ENCODE peak calls at places on chromosomes 4 and X, in four cellular contexts. One of them, this sample, is unnamed.

GRCh38 chr4:140019619-140020367 is 134.2 kb downstream of the MAML3 start:
- DNase-seq in MM.1S: no peak
- DNase-seq in Caco-2: peak; percentile 54
- DNase-seq in psoas muscle: no peak
- DNase-seq in this sample: no peak

GRCh38 chr4:6198278-6198677 is 2.1 kb downstream of the JAKMIP1 start:
- DNase-seq in MM.1S: no peak
- DNase-seq in psoas muscle: no peak
- DNase-seq in Caco-2: no peak
- DNase-seq in this sample: no peak

GRCh38 chr4:185183622-185184281 is 20.0 kb downstream of the CFAP97 start:
- DNase-seq in MM.1S: peak; percentile 83
- DNase-seq in Caco-2: peak; percentile 53
- DNase-seq in psoas muscle: peak; percentile 68
- DNase-seq in this sample: peak; percentile 89

GRCh38 chrX:12899506-12899905 is 6.9 kb upstream of the TLR8 start:
- DNase-seq in Caco-2: no peak
- DNase-seq in MM.1S: no peak
- DNase-seq in psoas muscle: no peak
- DNase-seq in this sample: no peak

GRCh38 chrX:18984381-18985185 is 669 bp upstream of the PHKA2 start:
- DNase-seq in Caco-2: peak; percentile 86
- DNase-seq in psoas muscle: peak; percentile 90
- DNase-seq in MM.1S: peak; percentile 82
- DNase-seq in this sample: no peak

GRCh38 chrX:72201836-72202536 is 20.4 kb downstream of the PIN4 start:
- DNase-seq in Caco-2: no peak
- DNase-seq in MM.1S: no peak
- DNase-seq in psoas muscle: no peak
- DNase-seq in this sample: peak; percentile 48

GRCh38 chr4:168648494-168648893 is 151.6 kb downstream of the PALLD start:
- DNase-seq in psoas muscle: no peak
- DNase-seq in Caco-2: no peak
- DNase-seq in MM.1S: no peak
- DNase-seq in this sample: no peak

GRCh38 chrX:115642895-115643530 is 82.0 kb downstream of the PLS3 start:
- DNase-seq in psoas muscle: no peak
- DNase-seq in MM.1S: peak; percentile 56
- DNase-seq in Caco-2: no peak
- DNase-seq in this sample: peak; percentile 55

GRCh38 chr4:159705334-159705733 is 602.5 kb downstream of the RAPGEF2 start:
- DNase-seq in Caco-2: no peak
- DNase-seq in MM.1S: no peak
- DNase-seq in psoas muscle: no peak
- DNase-seq in this sample: no peak

GRCh38 chrX:11363069-11363594 is 69.9 kb downstream of the AMELX start:
- DNase-seq in psoas muscle: no peak
- DNase-seq in Caco-2: no peak
- DNase-seq in MM.1S: peak; percentile 94
- DNase-seq in this sample: no peak

GRCh38 chrX:17214962-17215361 is 160.0 kb upstream of the NHS start:
- DNase-seq in MM.1S: no peak
- DNase-seq in psoas muscle: no peak
- DNase-seq in Caco-2: no peak
- DNase-seq in this sample: no peak

GRCh38 chr4:82981116-82981515 is 29.5 kb downstream of the LIN54 start:
- DNase-seq in psoas muscle: no peak
- DNase-seq in MM.1S: no peak
- DNase-seq in Caco-2: no peak
- DNase-seq in this sample: no peak

GRCh38 chr4:40471923-40472322 is 136.8 kb downstream of the CHRNA9 start:
- DNase-seq in Caco-2: no peak
- DNase-seq in MM.1S: no peak
- DNase-seq in psoas muscle: no peak
- DNase-seq in this sample: no peak

GRCh38 chr4:113823291-113823659 is 61.7 kb upstream of the CAMK2D start:
- DNase-seq in psoas muscle: no peak
- DNase-seq in Caco-2: no peak
- DNase-seq in MM.1S: peak; percentile 54
- DNase-seq in this sample: no peak

GRCh38 chrX:136780241-136780640 is 491 bp downstream of the ARHGEF6 start:
- DNase-seq in psoas muscle: no peak
- DNase-seq in Caco-2: no peak
- DNase-seq in MM.1S: no peak
- DNase-seq in this sample: no peak

GRCh38 chr4:76960014-76960413 is 10.5 kb downstream of the SEPTIN11 start:
- DNase-seq in psoas muscle: no peak
- DNase-seq in MM.1S: no peak
- DNase-seq in Caco-2: no peak
- DNase-seq in this sample: no peak

GRCh38 chr4:46586566-46586965 is 196.6 kb upstream of the GABRA2 start:
- DNase-seq in psoas muscle: no peak
- DNase-seq in MM.1S: no peak
- DNase-seq in Caco-2: no peak
- DNase-seq in this sample: no peak

GRCh38 chr4:105225500-105225899 is 78.8 kb downstream of the TET2 start:
- DNase-seq in MM.1S: no peak
- DNase-seq in psoas muscle: no peak
- DNase-seq in Caco-2: no peak
- DNase-seq in this sample: no peak

GRCh38 chrX:74080165-74080564 is 223.8 kb upstream of the ZCCHC13 start:
- DNase-seq in MM.1S: no peak
- DNase-seq in Caco-2: no peak
- DNase-seq in psoas muscle: no peak
- DNase-seq in this sample: no peak

DNA sequence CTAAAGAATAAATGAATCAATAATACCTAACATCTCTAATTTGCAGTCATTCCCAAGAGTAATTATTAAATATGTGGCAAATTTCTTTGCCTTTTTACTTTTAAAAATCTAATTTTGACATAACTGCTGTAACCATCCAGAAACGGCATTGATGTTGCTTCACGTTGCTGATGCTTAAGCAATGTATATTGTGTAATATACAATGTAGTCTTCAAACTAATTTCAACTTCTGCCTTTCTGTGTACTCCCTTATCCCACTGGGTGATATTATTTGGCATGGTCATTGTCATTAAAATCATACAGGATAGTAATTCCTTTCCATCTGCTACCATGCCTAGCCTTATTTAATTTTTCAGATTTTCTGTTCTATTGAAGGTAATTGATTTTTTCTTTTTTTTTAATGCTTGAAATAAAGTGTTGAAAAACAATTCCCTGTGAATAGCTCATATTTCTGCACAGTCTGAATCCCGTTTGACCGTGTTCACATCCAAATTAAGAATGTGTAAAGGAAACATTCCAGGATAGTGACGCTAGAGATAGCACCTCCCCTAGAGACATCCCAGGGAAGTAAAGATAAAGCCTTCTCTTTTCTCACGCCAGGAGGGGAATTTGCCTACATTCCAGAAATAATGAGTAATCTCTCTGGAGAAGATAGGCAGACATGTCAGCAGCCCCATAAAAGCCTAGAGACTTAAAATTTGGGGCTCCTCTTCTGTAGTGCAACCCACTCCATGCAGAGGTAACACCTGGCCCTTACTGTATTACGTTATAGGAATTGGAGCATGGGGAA is 8.6 kb downstream of the FAM200B start:
- DNase-seq in psoas muscle: no peak
- DNase-seq in MM.1S: no peak
- DNase-seq in Caco-2: peak; percentile 61
- DNase-seq in this sample: peak; percentile 56
- H3K4me3 ChIP-seq in psoas muscle: no peak overlapping the region
- H3K4me3 ChIP-seq in MM.1S: no peak overlapping the region
- H3K4me3 ChIP-seq in Caco-2: no peak overlapping the region
- H3K4me3 ChIP-seq in this sample: no peak overlapping the region

DNA sequence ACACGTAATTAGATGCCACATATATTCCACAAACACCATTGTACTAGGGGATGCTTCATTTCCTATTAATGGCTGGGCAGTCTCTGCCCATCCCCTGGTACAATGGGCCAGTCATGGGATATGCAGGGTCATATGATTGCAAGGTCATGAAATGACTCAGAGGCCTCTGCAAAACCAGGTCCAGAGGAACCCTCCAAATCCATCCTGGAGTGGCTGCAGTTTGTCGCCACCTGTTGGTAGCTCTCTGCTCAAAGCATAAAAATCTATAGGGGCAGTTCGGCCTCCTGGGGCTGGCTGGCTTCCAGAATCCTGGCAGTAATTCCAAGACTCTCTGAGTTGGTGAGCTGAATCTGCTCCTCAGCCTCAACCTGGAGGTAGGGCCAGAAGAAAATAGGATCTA is 22.9 kb upstream of the PUDP start:
- DNase-seq in psoas muscle: no peak
- DNase-seq in Caco-2: peak; percentile 44
- DNase-seq in MM.1S: no peak
- DNase-seq in this sample: no peak
- TF ChIP-seq CTCF in psoas muscle: peak; percentile 19
- TF ChIP-seq CTCF in Caco-2: peak; percentile 18
- TF ChIP-seq CTCF in MM.1S: peak; percentile 26
- TF ChIP-seq CTCF in this sample: peak; percentile 33

GRCh38 chr4:106368678-106369077 is at the start of gene GIMD1:
- DNase-seq in Caco-2: no peak
- DNase-seq in psoas muscle: no peak
- DNase-seq in MM.1S: no peak
- DNase-seq in this sample: no peak
- H3K4me3 ChIP-seq in Caco-2: no peak within 1 kb of the TSS
- H3K4me3 ChIP-seq in psoas muscle: no peak within 1 kb of the TSS
- H3K4me3 ChIP-seq in MM.1S: no peak within 1 kb of the TSS
- H3K4me3 ChIP-seq in this sample: no peak within 1 kb of the TSS

DNA sequence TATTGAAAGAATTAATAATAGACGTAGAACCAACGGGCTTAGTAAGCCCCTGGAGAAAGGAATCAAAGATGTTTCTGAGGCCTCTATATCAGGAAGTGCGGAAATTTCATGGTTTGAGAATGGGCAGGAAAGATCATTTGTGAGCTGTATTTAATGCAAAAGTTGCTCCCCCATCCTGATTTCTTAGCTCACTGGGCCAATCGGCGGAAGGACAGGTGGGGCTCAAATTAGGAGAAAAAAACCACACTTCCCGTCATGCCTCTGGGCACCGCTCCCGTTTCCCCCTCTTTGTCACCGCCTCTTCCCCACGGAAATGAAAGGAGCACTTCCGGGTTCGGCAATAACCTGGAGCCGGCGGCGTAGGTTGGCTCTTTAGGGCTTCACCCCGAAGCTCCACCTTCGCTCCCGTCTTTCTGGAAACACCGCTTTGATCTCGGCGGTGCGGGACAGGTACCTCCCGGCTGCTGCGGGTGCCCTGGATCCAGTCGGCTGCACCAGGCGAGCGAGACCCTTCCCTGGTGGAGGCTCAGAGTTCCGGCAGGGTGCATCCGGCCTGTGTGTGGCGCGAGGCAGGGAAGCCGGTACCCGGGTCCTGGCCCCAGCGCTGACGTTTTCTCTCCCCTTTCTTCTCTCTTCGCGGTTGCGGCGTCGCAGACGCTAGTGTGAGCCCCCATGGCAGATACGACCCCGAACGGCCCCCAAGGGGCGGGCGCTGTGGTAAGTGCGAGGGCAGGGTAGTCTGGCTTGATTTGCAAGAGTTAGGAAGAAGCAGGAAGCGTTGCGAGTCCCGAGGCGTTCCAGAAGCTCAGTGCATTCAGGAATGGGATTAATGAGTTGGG is at the start of gene TMEM33:
- DNase-seq in MM.1S: peak; percentile 91
- DNase-seq in psoas muscle: peak; percentile 91
- DNase-seq in Caco-2: peak; percentile 93
- DNase-seq in this sample: peak; percentile 63
- TF ChIP-seq CTCF in MM.1S: no peak
- TF ChIP-seq CTCF in psoas muscle: peak; percentile 29
- TF ChIP-seq CTCF in Caco-2: no peak
- TF ChIP-seq CTCF in this sample: no peak

GRCh38 chrX:118726887-118727685 is at the start of gene IL13RA1:
- DNase-seq in psoas muscle: peak; percentile 88
- DNase-seq in MM.1S: peak; percentile 55
- DNase-seq in Caco-2: peak; percentile 82
- DNase-seq in this sample: peak; percentile 16

GRCh38 chrX:118729043-118729652 is 1.7 kb downstream of the IL13RA1 start:
- DNase-seq in MM.1S: no peak
- DNase-seq in psoas muscle: no peak
- DNase-seq in Caco-2: no peak
- DNase-seq in this sample: no peak

GRCh38 chrX:118727686-118728339 is 407 bp downstream of the IL13RA1 start:
- DNase-seq in Caco-2: peak; percentile 54
- DNase-seq in MM.1S: no peak
- DNase-seq in psoas muscle: peak; percentile 75
- DNase-seq in this sample: no peak

GRCh38 chrX:118734909-118735308 is 7.5 kb downstream of the IL13RA1 start:
- DNase-seq in psoas muscle: no peak
- DNase-seq in Caco-2: no peak
- DNase-seq in MM.1S: no peak
- DNase-seq in this sample: no peak

GRCh38 chrX:118730500-118731247 is 3.3 kb downstream of the IL13RA1 start:
- DNase-seq in MM.1S: no peak
- DNase-seq in Caco-2: no peak
- DNase-seq in psoas muscle: no peak
- DNase-seq in this sample: peak; percentile 45
- H3K4me3 ChIP-seq in MM.1S: no peak overlapping the region
- H3K4me3 ChIP-seq in Caco-2: no peak overlapping the region
- H3K4me3 ChIP-seq in psoas muscle: no peak overlapping the region
- H3K4me3 ChIP-seq in this sample: no peak overlapping the region

DNA sequence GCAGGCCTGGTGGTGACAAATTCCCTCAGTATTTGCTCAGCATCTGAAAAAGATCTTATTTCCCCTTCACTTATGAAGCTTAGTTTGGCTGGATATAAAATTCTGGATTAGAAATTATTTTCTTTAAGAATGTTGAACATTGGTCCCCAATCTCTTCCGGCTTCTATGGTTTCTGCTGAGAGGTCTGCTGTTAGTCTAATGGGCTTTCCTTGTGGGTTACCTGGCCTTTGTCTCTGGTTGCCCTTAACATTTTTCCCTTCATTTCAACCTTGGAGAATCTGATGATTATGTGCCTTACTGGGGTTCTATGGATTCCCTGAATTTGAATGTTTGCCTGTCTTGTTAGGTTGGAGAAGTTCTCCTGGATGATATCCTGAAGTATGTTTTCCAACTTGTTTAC is 17.4 kb upstream of the TMPRSS11F start:
- DNase-seq in psoas muscle: no peak
- DNase-seq in MM.1S: no peak
- DNase-seq in Caco-2: no peak
- DNase-seq in this sample: no peak
- TF ChIP-seq CTCF in psoas muscle: no peak
- TF ChIP-seq CTCF in MM.1S: no peak
- TF ChIP-seq CTCF in Caco-2: no peak
- TF ChIP-seq CTCF in this sample: no peak

GRCh38 chr4:52052475-52052780 is 1.3 kb downstream of the SPATA18 start:
- DNase-seq in Caco-2: no peak
- DNase-seq in MM.1S: no peak
- DNase-seq in psoas muscle: no peak
- DNase-seq in this sample: no peak
- H3K4me3 ChIP-seq in Caco-2: no peak overlapping the region
- H3K4me3 ChIP-seq in MM.1S: no peak overlapping the region
- H3K4me3 ChIP-seq in psoas muscle: peak overlapping the region; percentile 80
- H3K4me3 ChIP-seq in this sample: peak overlapping the region; percentile 67

This sample was measured in HFF-Myc.